ENCODE peak calls at places on chromosomes 6 and 20, in four cellular contexts. One of them, this sample, is unnamed.

GRCh38 chr6:28693751-28694443 is 168.2 kb downstream of the GPX5 start:
- DNase-seq in endothelial cell: peak
- DNase-seq in LNCaP clone FGC: no peak
- DNase-seq in A673: no peak
- DNase-seq in this sample: no peak

GRCh38 chr6:166242888-166243287 is 65.3 kb downstream of the PRR18 start:
- DNase-seq in endothelial cell: no peak
- DNase-seq in LNCaP clone FGC: no peak
- DNase-seq in A673: no peak
- DNase-seq in this sample: no peak

GRCh38 chr6:84652356-84653026 is 111.9 kb downstream of the TBX18 start:
- DNase-seq in endothelial cell: no peak
- DNase-seq in LNCaP clone FGC: no peak
- DNase-seq in A673: peak
- DNase-seq in this sample: no peak

GRCh38 chr6:150751296-150751695 is 114.2 kb upstream of the MTHFD1L start:
- DNase-seq in endothelial cell: no peak
- DNase-seq in LNCaP clone FGC: no peak
- DNase-seq in A673: no peak
- DNase-seq in this sample: no peak

GRCh38 chr6:27040244-27041042 is 207.1 kb upstream of the PRSS16 start:
- DNase-seq in endothelial cell: no peak
- DNase-seq in LNCaP clone FGC: no peak
- DNase-seq in A673: no peak
- DNase-seq in this sample: no peak

GRCh38 chr20:23165307-23165750 is 79.2 kb upstream of the CD93 start:
- DNase-seq in endothelial cell: peak
- DNase-seq in LNCaP clone FGC: no peak
- DNase-seq in A673: no peak
- DNase-seq in this sample: no peak

GRCh38 chr20:58749098-58749766 is 56.6 kb downstream of the NPEPL1 start:
- DNase-seq in endothelial cell: no peak
- DNase-seq in LNCaP clone FGC: no peak
- DNase-seq in A673: no peak
- DNase-seq in this sample: no peak

GRCh38 chr6:156857573-156857972 is 80.4 kb downstream of the ARID1B start:
- DNase-seq in endothelial cell: no peak
- DNase-seq in LNCaP clone FGC: no peak
- DNase-seq in A673: no peak
- DNase-seq in this sample: no peak

GRCh38 chr20:23257106-23257761 is 93.4 kb upstream of the NXT1 start:
- DNase-seq in endothelial cell: no peak
- DNase-seq in LNCaP clone FGC: no peak
- DNase-seq in A673: no peak
- DNase-seq in this sample: no peak

GRCh38 chr20:11783102-11783861 is 134.4 kb upstream of the BTBD3 start:
- DNase-seq in endothelial cell: no peak
- DNase-seq in LNCaP clone FGC: no peak
- DNase-seq in A673: no peak
- DNase-seq in this sample: no peak

GRCh38 chr20:25300496-25301170 is 52.7 kb downstream of the PYGB start:
- DNase-seq in endothelial cell: peak
- DNase-seq in LNCaP clone FGC: no peak
- DNase-seq in A673: no peak
- DNase-seq in this sample: no peak

GRCh38 chr6:111277819-111278218 is 190.5 kb downstream of the SLC16A10 start:
- DNase-seq in endothelial cell: no peak
- DNase-seq in LNCaP clone FGC: no peak
- DNase-seq in A673: no peak
- DNase-seq in this sample: no peak

GRCh38 chr6:13488015-13488895 is 855 bp upstream of the GFOD1 start:
- DNase-seq in endothelial cell: peak
- DNase-seq in LNCaP clone FGC: no peak
- DNase-seq in A673: peak
- DNase-seq in this sample: no peak

GRCh38 chr6:76834399-76834798 is 628.9 kb downstream of the HTR1B start:
- DNase-seq in endothelial cell: no peak
- DNase-seq in LNCaP clone FGC: no peak
- DNase-seq in A673: no peak
- DNase-seq in this sample: no peak

GRCh38 chr20:32823078-32823477 is 3.3 kb downstream of the MAPRE1 start:
- DNase-seq in endothelial cell: no peak
- DNase-seq in LNCaP clone FGC: no peak
- DNase-seq in A673: peak
- DNase-seq in this sample: no peak

GRCh38 chr20:49103647-49104364 is 57.7 kb downstream of the CSE1L start:
- DNase-seq in endothelial cell: no peak
- DNase-seq in LNCaP clone FGC: no peak
- DNase-seq in A673: no peak
- DNase-seq in this sample: no peak

GRCh38 chr6:80366721-80367120 is 260.2 kb downstream of the BCKDHB start:
- DNase-seq in endothelial cell: no peak
- DNase-seq in LNCaP clone FGC: no peak
- DNase-seq in A673: peak
- DNase-seq in this sample: no peak

GRCh38 chr20:3749689-3750639 is 17.5 kb downstream of the HSPA12B start:
- DNase-seq in endothelial cell: peak
- DNase-seq in LNCaP clone FGC: no peak
- DNase-seq in A673: peak
- DNase-seq in this sample: peak

GRCh38 chr6:90406957-90407356 is 110.3 kb upstream of the BACH2 start:
- DNase-seq in endothelial cell: no peak
- DNase-seq in LNCaP clone FGC: no peak
- DNase-seq in A673: no peak
- DNase-seq in this sample: no peak

GRCh38 chr20:24950128-24950835 is 1.2 kb downstream of the CST7 start:
- DNase-seq in endothelial cell: no peak
- DNase-seq in LNCaP clone FGC: no peak
- DNase-seq in A673: no peak
- DNase-seq in this sample: no peak

GRCh38 chr20:53707341-53708102 is 113.9 kb upstream of the ZNF217 start:
- DNase-seq in endothelial cell: no peak
- DNase-seq in LNCaP clone FGC: no peak
- DNase-seq in A673: no peak
- DNase-seq in this sample: no peak

GRCh38 chr6:130037207-130037811 is 18.9 kb downstream of the L3MBTL3 start:
- DNase-seq in endothelial cell: no peak
- DNase-seq in LNCaP clone FGC: no peak
- DNase-seq in A673: peak
- DNase-seq in this sample: no peak

GRCh38 chr20:23668477-23668951 is 20.3 kb downstream of the CST4 start:
- DNase-seq in endothelial cell: peak
- DNase-seq in LNCaP clone FGC: peak
- DNase-seq in A673: peak
- DNase-seq in this sample: peak

GRCh38 chr6:31970604-31971271 is 1.2 kb downstream of the DXO start:
- DNase-seq in endothelial cell: no peak
- DNase-seq in LNCaP clone FGC: no peak
- DNase-seq in A673: peak
- DNase-seq in this sample: no peak

GRCh38 chr20:44856442-44856841 is 29.1 kb upstream of the YWHAB start:
- DNase-seq in endothelial cell: no peak
- DNase-seq in LNCaP clone FGC: no peak
- DNase-seq in A673: no peak
- DNase-seq in this sample: no peak

GRCh38 chr6:145137425-145137824 is 597.9 kb downstream of the EPM2A start:
- DNase-seq in endothelial cell: no peak
- DNase-seq in LNCaP clone FGC: no peak
- DNase-seq in A673: peak
- DNase-seq in this sample: no peak

GRCh38 chr20:56554869-56555268 is 21.8 kb downstream of the FAM209B start:
- DNase-seq in endothelial cell: no peak
- DNase-seq in LNCaP clone FGC: peak
- DNase-seq in A673: peak
- DNase-seq in this sample: no peak

GRCh38 chr6:160519133-160519532 is 144.9 kb downstream of the LPA start:
- DNase-seq in endothelial cell: no peak
- DNase-seq in LNCaP clone FGC: no peak
- DNase-seq in A673: no peak
- DNase-seq in this sample: no peak

GRCh38 chr6:104983296-104983695 is 26.4 kb downstream of the LIN28B start:
- DNase-seq in endothelial cell: no peak
- DNase-seq in LNCaP clone FGC: peak
- DNase-seq in A673: no peak
- DNase-seq in this sample: no peak

DNA sequence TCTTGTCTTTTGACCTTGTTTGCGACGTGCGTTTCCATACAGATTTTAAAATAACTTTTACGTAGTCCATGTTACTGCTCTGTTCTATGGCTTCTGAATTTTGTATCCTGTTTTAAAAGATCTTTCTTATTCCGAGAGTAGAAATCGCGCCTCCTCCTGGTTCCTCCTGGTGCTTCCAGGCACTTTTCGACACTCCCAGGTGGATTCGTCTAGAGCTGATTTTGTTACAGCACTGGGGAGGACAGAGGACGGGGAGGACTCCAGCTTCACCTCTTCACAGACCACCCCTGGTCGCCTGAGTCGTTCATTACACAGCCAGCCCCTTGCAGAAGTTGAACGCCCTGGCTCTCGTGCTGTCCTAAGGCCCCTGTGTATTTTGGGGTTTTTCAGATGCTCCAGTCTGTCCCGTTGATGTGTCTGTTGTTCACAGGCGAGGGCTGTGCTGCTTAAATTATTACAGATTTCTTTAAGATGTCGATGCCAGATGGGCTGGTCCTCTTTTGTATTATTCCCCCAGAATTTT is 30.4 kb downstream of the COL20A1 start:
- DNase-seq in endothelial cell: no peak
- DNase-seq in LNCaP clone FGC: no peak
- DNase-seq in A673: no peak
- DNase-seq in this sample: no peak
- TF ChIP-seq CTCF in endothelial cell: no peak
- TF ChIP-seq CTCF in LNCaP clone FGC: peak
- TF ChIP-seq CTCF in A673: no peak
- TF ChIP-seq CTCF in this sample: no peak

GRCh38 chr6:131177996-131178395 is 42.7 kb downstream of the AKAP7 start:
- DNase-seq in endothelial cell: no peak
- DNase-seq in LNCaP clone FGC: no peak
- DNase-seq in A673: no peak
- DNase-seq in this sample: no peak

GRCh38 chr6:131183427-131184095 is 48.3 kb downstream of the AKAP7 start:
- DNase-seq in endothelial cell: no peak
- DNase-seq in LNCaP clone FGC: no peak
- DNase-seq in A673: no peak
- DNase-seq in this sample: no peak

DNA sequence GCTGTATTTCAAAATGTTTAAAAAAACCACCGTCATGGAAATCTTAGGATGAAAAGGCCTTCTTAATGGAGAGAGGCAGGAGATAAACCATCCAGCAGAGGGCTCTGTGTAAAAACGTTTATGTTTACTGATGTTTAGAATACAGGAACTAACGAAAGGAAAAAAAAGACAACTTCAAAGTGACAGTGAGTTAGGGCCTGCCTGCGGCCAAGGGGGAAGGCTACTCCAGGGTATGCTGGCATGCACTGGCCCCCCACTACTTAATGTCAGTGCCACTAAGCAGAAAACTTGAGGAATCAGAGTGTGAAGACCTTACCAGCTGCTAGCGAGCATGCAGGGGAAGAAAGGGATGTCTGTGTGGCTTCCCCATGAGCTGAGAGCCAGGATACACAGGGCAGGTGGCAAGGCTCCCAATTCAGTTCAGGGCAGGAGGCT is 47.7 kb downstream of the AKAP7 start:
- DNase-seq in endothelial cell: peak
- DNase-seq in LNCaP clone FGC: no peak
- DNase-seq in A673: peak
- DNase-seq in this sample: no peak
- TF ChIP-seq CTCF in endothelial cell: peak
- TF ChIP-seq CTCF in LNCaP clone FGC: peak
- TF ChIP-seq CTCF in A673: peak
- TF ChIP-seq CTCF in this sample: peak

GRCh38 chr20:50713677-50714101 is 17.7 kb upstream of the PARD6B start:
- DNase-seq in endothelial cell: peak
- DNase-seq in LNCaP clone FGC: no peak
- DNase-seq in A673: peak
- DNase-seq in this sample: no peak
- TF ChIP-seq CTCF in endothelial cell: no peak
- TF ChIP-seq CTCF in LNCaP clone FGC: no peak
- TF ChIP-seq CTCF in A673: peak
- TF ChIP-seq CTCF in this sample: peak

DNA sequence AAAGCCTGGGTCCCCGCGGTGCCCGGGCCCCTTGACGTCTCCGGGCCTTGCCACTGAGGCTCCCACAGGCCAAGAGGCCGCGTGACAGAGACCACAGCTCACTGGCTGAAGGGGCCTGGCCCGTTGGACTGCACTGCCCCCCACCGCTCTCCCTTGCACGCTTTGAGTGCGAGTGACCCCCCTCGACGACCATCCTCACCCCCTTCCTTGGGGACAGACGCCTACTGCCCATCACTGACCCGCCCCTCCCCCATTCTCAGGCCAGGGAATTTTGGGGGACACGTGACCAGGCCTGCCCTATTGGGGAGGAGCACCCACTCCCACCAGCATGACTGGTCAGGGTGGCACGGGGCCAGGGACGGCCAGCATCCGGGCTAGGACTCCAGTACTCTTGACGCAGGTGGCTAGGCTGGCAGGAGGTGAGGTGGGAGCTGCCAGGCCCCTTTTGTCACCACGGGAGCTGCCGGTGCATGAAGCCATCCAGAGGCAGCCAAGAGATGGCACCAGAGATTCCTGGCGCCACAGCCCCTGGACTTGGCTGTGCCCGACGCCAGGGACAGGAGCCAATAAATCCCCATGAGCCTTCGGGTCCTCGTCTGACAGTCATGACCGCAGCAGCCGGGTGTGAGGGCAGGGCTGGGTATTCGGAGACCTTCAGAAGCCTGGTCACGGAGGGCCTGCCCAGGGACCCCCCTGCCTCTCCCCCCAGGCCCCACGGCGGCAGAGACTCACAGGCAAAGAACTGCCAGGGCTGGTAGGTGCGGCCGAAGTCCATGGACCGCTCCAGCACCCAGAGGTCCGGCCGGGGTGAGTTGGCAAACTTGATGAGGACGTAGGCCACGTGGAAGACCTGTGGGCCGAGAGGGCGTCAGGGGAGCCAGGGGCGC is 14.5 kb downstream of the LAMA5 start:
- DNase-seq in endothelial cell: no peak
- DNase-seq in LNCaP clone FGC: peak
- DNase-seq in A673: peak
- DNase-seq in this sample: no peak
- TF ChIP-seq CTCF in endothelial cell: no peak
- TF ChIP-seq CTCF in LNCaP clone FGC: peak
- TF ChIP-seq CTCF in A673: peak
- TF ChIP-seq CTCF in this sample: peak

DNA sequence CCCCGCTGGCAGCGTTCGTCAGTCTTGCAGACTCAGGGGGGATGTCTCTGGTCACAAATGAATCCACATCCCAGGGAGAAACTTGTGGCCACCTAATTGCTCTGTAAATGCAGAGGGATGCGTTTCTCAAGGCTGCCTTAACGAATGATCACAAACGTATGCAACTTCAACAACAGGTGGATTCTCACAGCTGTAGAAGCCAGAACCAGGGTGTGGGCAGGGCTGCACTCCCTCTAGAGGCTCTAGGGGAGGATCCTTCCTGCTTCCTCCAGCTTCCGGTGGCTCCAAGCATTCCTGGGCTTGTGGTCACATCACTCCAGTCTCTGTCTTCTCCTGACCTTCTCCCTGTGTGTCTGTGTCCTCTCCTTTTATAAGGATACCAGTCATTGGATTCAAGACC is 3.3 kb upstream of the TAF4 start:
- DNase-seq in endothelial cell: no peak
- DNase-seq in LNCaP clone FGC: no peak
- DNase-seq in A673: no peak
- DNase-seq in this sample: no peak
- TF ChIP-seq CTCF in endothelial cell: no peak
- TF ChIP-seq CTCF in LNCaP clone FGC: no peak
- TF ChIP-seq CTCF in A673: peak
- TF ChIP-seq CTCF in this sample: no peak

GRCh38 chr6:116397960-116398359 is 27.2 kb downstream of the DSE start:
- DNase-seq in endothelial cell: no peak
- DNase-seq in LNCaP clone FGC: no peak
- DNase-seq in A673: no peak
- DNase-seq in this sample: no peak
- TF ChIP-seq CTCF in endothelial cell: no peak
- TF ChIP-seq CTCF in LNCaP clone FGC: no peak
- TF ChIP-seq CTCF in A673: no peak
- TF ChIP-seq CTCF in this sample: no peak